ENCODE peak calls at places on chromosomes 4 and X, in nine cellular contexts. One of them, this sample, is unnamed.

GRCh38 chrX:153494541-153495361 is at the start of gene BGN:
- DNase-seq in tibial artery: peak; percentile 83
- DNase-seq in small intestine: no peak
- DNase-seq in left lung: no peak
- DNase-seq in CD8-positive, alpha-beta T cell: no peak
- DNase-seq in fibroblast of lung: peak; percentile 41
- DNase-seq in SK-N-SH: peak; percentile 68
- DNase-seq in naive thymus-derived CD4-positive, alpha-beta T cell: peak; percentile 4
- DNase-seq in IMR-90: peak; percentile 44
- DNase-seq in this sample: no peak

GRCh38 chr4:73669410-73670183 is 49.4 kb upstream of the RASSF6 start:
- DNase-seq in small intestine: no peak
- DNase-seq in fibroblast of lung: peak; percentile 37
- DNase-seq in tibial artery: no peak
- DNase-seq in SK-N-SH: no peak
- DNase-seq in CD8-positive, alpha-beta T cell: no peak
- DNase-seq in IMR-90: no peak
- DNase-seq in naive thymus-derived CD4-positive, alpha-beta T cell: no peak
- DNase-seq in left lung: no peak
- DNase-seq in this sample: no peak

GRCh38 chrX:116272328-116272727 is 101.8 kb downstream of the AGTR2 start:
- DNase-seq in fibroblast of lung: peak; percentile 88
- DNase-seq in small intestine: peak; percentile 64
- DNase-seq in SK-N-SH: no peak
- DNase-seq in tibial artery: no peak
- DNase-seq in left lung: no peak
- DNase-seq in IMR-90: peak; percentile 69
- DNase-seq in CD8-positive, alpha-beta T cell: no peak
- DNase-seq in naive thymus-derived CD4-positive, alpha-beta T cell: no peak
- DNase-seq in this sample: no peak

GRCh38 chr4:144580421-144580820 is 65.5 kb upstream of the HHIP start:
- DNase-seq in left lung: no peak
- DNase-seq in tibial artery: no peak
- DNase-seq in CD8-positive, alpha-beta T cell: no peak
- DNase-seq in fibroblast of lung: no peak
- DNase-seq in naive thymus-derived CD4-positive, alpha-beta T cell: no peak
- DNase-seq in SK-N-SH: no peak
- DNase-seq in IMR-90: no peak
- DNase-seq in small intestine: no peak
- DNase-seq in this sample: no peak

GRCh38 chrX:47566841-47567240 is 5.8 kb downstream of the ARAF start:
- DNase-seq in small intestine: no peak
- DNase-seq in CD8-positive, alpha-beta T cell: no peak
- DNase-seq in SK-N-SH: no peak
- DNase-seq in left lung: no peak
- DNase-seq in fibroblast of lung: no peak
- DNase-seq in naive thymus-derived CD4-positive, alpha-beta T cell: no peak
- DNase-seq in tibial artery: no peak
- DNase-seq in IMR-90: no peak
- DNase-seq in this sample: no peak

GRCh38 chr4:116005037-116005805 is 891.8 kb upstream of the NDST4 start:
- DNase-seq in left lung: no peak
- DNase-seq in small intestine: no peak
- DNase-seq in CD8-positive, alpha-beta T cell: no peak
- DNase-seq in tibial artery: no peak
- DNase-seq in SK-N-SH: no peak
- DNase-seq in fibroblast of lung: peak; percentile 3
- DNase-seq in naive thymus-derived CD4-positive, alpha-beta T cell: no peak
- DNase-seq in IMR-90: no peak
- DNase-seq in this sample: no peak

GRCh38 chr4:2059726-2060577 is 825 bp downstream of the NAT8L start:
- DNase-seq in CD8-positive, alpha-beta T cell: no peak
- DNase-seq in SK-N-SH: peak; percentile 82
- DNase-seq in fibroblast of lung: no peak
- DNase-seq in small intestine: no peak
- DNase-seq in left lung: peak; percentile 59
- DNase-seq in IMR-90: no peak
- DNase-seq in naive thymus-derived CD4-positive, alpha-beta T cell: no peak
- DNase-seq in tibial artery: no peak
- DNase-seq in this sample: no peak

GRCh38 chr4:126583509-126583908 is 1049.2 kb upstream of the INTU start:
- DNase-seq in naive thymus-derived CD4-positive, alpha-beta T cell: no peak
- DNase-seq in SK-N-SH: no peak
- DNase-seq in fibroblast of lung: peak; percentile 23
- DNase-seq in left lung: no peak
- DNase-seq in IMR-90: peak; percentile 26
- DNase-seq in CD8-positive, alpha-beta T cell: no peak
- DNase-seq in small intestine: no peak
- DNase-seq in tibial artery: no peak
- DNase-seq in this sample: no peak

GRCh38 chrX:19728083-19728648 is 159.2 kb downstream of the SH3KBP1 start:
- DNase-seq in left lung: no peak
- DNase-seq in small intestine: no peak
- DNase-seq in tibial artery: no peak
- DNase-seq in naive thymus-derived CD4-positive, alpha-beta T cell: no peak
- DNase-seq in IMR-90: no peak
- DNase-seq in SK-N-SH: no peak
- DNase-seq in CD8-positive, alpha-beta T cell: no peak
- DNase-seq in fibroblast of lung: no peak
- DNase-seq in this sample: no peak

GRCh38 chrX:11792461-11793421 is 34.7 kb downstream of the MSL3 start:
- DNase-seq in left lung: no peak
- DNase-seq in IMR-90: no peak
- DNase-seq in fibroblast of lung: no peak
- DNase-seq in naive thymus-derived CD4-positive, alpha-beta T cell: peak; percentile 44
- DNase-seq in small intestine: peak; percentile 0
- DNase-seq in CD8-positive, alpha-beta T cell: peak; percentile 61
- DNase-seq in tibial artery: no peak
- DNase-seq in SK-N-SH: no peak
- DNase-seq in this sample: no peak

GRCh38 chr4:110087116-110087708 is 111.2 kb downstream of the ELOVL6 start:
- DNase-seq in SK-N-SH: no peak
- DNase-seq in CD8-positive, alpha-beta T cell: no peak
- DNase-seq in fibroblast of lung: peak; percentile 84
- DNase-seq in left lung: no peak
- DNase-seq in IMR-90: peak; percentile 83
- DNase-seq in tibial artery: no peak
- DNase-seq in small intestine: peak; percentile 82
- DNase-seq in naive thymus-derived CD4-positive, alpha-beta T cell: no peak
- DNase-seq in this sample: no peak

GRCh38 chr4:150782311-150782710 is 200.4 kb downstream of the MAB21L2 start:
- DNase-seq in fibroblast of lung: peak; percentile 20
- DNase-seq in left lung: no peak
- DNase-seq in SK-N-SH: peak; percentile 10
- DNase-seq in naive thymus-derived CD4-positive, alpha-beta T cell: no peak
- DNase-seq in IMR-90: peak; percentile 7
- DNase-seq in tibial artery: no peak
- DNase-seq in CD8-positive, alpha-beta T cell: no peak
- DNase-seq in small intestine: no peak
- DNase-seq in this sample: no peak

GRCh38 chr4:112060212-112060611 is 85.0 kb upstream of the FAM241A start:
- DNase-seq in left lung: no peak
- DNase-seq in SK-N-SH: peak; percentile 13
- DNase-seq in fibroblast of lung: peak; percentile 23
- DNase-seq in IMR-90: peak; percentile 17
- DNase-seq in CD8-positive, alpha-beta T cell: no peak
- DNase-seq in small intestine: peak; percentile 24
- DNase-seq in tibial artery: no peak
- DNase-seq in naive thymus-derived CD4-positive, alpha-beta T cell: no peak
- DNase-seq in this sample: no peak

GRCh38 chr4:5753766-5754528 is 42.9 kb downstream of the EVC start:
- DNase-seq in CD8-positive, alpha-beta T cell: no peak
- DNase-seq in left lung: no peak
- DNase-seq in fibroblast of lung: peak; percentile 87
- DNase-seq in SK-N-SH: no peak
- DNase-seq in naive thymus-derived CD4-positive, alpha-beta T cell: no peak
- DNase-seq in small intestine: no peak
- DNase-seq in tibial artery: peak; percentile 65
- DNase-seq in IMR-90: peak; percentile 97
- DNase-seq in this sample: no peak

GRCh38 chr4:148447672-148448071 is 5.5 kb upstream of the NR3C2 start:
- DNase-seq in fibroblast of lung: no peak
- DNase-seq in SK-N-SH: no peak
- DNase-seq in CD8-positive, alpha-beta T cell: no peak
- DNase-seq in naive thymus-derived CD4-positive, alpha-beta T cell: peak; percentile 39
- DNase-seq in IMR-90: no peak
- DNase-seq in small intestine: no peak
- DNase-seq in left lung: no peak
- DNase-seq in tibial artery: no peak
- DNase-seq in this sample: no peak

GRCh38 chr4:54658321-54659093 is 750 bp downstream of the KIT start:
- DNase-seq in tibial artery: peak; percentile 82
- DNase-seq in naive thymus-derived CD4-positive, alpha-beta T cell: no peak
- DNase-seq in fibroblast of lung: peak; percentile 28
- DNase-seq in left lung: peak; percentile 88
- DNase-seq in CD8-positive, alpha-beta T cell: peak; percentile 52
- DNase-seq in small intestine: peak; percentile 42
- DNase-seq in SK-N-SH: peak; percentile 78
- DNase-seq in IMR-90: peak; percentile 36
- DNase-seq in this sample: no peak

GRCh38 chr4:89575840-89576239 is 261.1 kb downstream of the SNCA start:
- DNase-seq in fibroblast of lung: no peak
- DNase-seq in SK-N-SH: no peak
- DNase-seq in tibial artery: no peak
- DNase-seq in small intestine: no peak
- DNase-seq in IMR-90: no peak
- DNase-seq in naive thymus-derived CD4-positive, alpha-beta T cell: no peak
- DNase-seq in left lung: peak; percentile 30
- DNase-seq in CD8-positive, alpha-beta T cell: no peak
- DNase-seq in this sample: no peak

GRCh38 chr4:74206088-74206826 is 48.3 kb downstream of the MTHFD2L start:
- DNase-seq in small intestine: no peak
- DNase-seq in CD8-positive, alpha-beta T cell: no peak
- DNase-seq in IMR-90: peak; percentile 55
- DNase-seq in SK-N-SH: no peak
- DNase-seq in tibial artery: no peak
- DNase-seq in naive thymus-derived CD4-positive, alpha-beta T cell: no peak
- DNase-seq in left lung: no peak
- DNase-seq in fibroblast of lung: peak; percentile 42
- DNase-seq in this sample: no peak

GRCh38 chrX:12564221-12564620 is 227.0 kb upstream of the PRPS2 start:
- DNase-seq in CD8-positive, alpha-beta T cell: no peak
- DNase-seq in SK-N-SH: no peak
- DNase-seq in tibial artery: no peak
- DNase-seq in fibroblast of lung: no peak
- DNase-seq in left lung: no peak
- DNase-seq in small intestine: no peak
- DNase-seq in naive thymus-derived CD4-positive, alpha-beta T cell: no peak
- DNase-seq in IMR-90: no peak
- DNase-seq in this sample: no peak

GRCh38 chr4:49032440-49033161 is 46.5 kb downstream of the CWH43 start:
- DNase-seq in IMR-90: peak; percentile 6
- DNase-seq in naive thymus-derived CD4-positive, alpha-beta T cell: no peak
- DNase-seq in fibroblast of lung: no peak
- DNase-seq in CD8-positive, alpha-beta T cell: no peak
- DNase-seq in tibial artery: no peak
- DNase-seq in left lung: no peak
- DNase-seq in SK-N-SH: peak; percentile 27
- DNase-seq in small intestine: no peak
- DNase-seq in this sample: no peak

GRCh38 chr4:2141762-2142520 is 82.8 kb downstream of the NAT8L start:
- DNase-seq in IMR-90: no peak
- DNase-seq in CD8-positive, alpha-beta T cell: no peak
- DNase-seq in small intestine: no peak
- DNase-seq in left lung: no peak
- DNase-seq in fibroblast of lung: peak; percentile 10
- DNase-seq in SK-N-SH: no peak
- DNase-seq in naive thymus-derived CD4-positive, alpha-beta T cell: peak; percentile 16
- DNase-seq in tibial artery: no peak
- DNase-seq in this sample: no peak

GRCh38 chrX:65610040-65610439 is 57.4 kb upstream of the MSN start:
- DNase-seq in IMR-90: peak; percentile 11
- DNase-seq in naive thymus-derived CD4-positive, alpha-beta T cell: no peak
- DNase-seq in small intestine: no peak
- DNase-seq in tibial artery: no peak
- DNase-seq in left lung: no peak
- DNase-seq in CD8-positive, alpha-beta T cell: no peak
- DNase-seq in fibroblast of lung: peak; percentile 32
- DNase-seq in SK-N-SH: no peak
- DNase-seq in this sample: no peak

DNA sequence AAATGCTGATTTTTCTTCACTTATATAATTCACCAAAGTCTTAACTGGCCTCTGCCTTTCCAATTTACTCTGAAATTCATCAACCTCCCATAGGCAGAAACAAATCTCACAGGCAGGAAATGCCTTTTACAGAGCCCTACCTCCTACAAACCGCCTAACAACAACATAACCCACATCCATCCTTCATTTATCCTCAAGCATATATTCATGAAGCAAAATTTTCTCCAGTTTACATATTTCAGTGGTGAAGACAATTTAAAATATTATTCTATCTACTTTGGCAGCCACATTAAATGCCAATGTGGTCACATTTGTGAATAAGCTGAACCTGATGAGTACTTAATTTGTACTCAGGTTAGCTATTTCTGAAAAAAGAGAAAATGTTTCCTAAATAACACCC is 30.3 kb downstream of the SEPSECS start:
- DNase-seq in left lung: no peak
- DNase-seq in CD8-positive, alpha-beta T cell: no peak
- DNase-seq in fibroblast of lung: no peak
- DNase-seq in naive thymus-derived CD4-positive, alpha-beta T cell: no peak
- DNase-seq in small intestine: no peak
- DNase-seq in tibial artery: no peak
- DNase-seq in SK-N-SH: no peak
- DNase-seq in IMR-90: peak; percentile 2
- DNase-seq in this sample: no peak
- H3K4me1 ChIP-seq in left lung: no peaks in the 10 kb centered on the region
- H3K4me1 ChIP-seq in CD8-positive, alpha-beta T cell: no peaks in the 10 kb centered on the region
- H3K4me1 ChIP-seq in fibroblast of lung: no peaks in the 10 kb centered on the region
- H3K4me1 ChIP-seq in naive thymus-derived CD4-positive, alpha-beta T cell: no peaks in the 10 kb centered on the region
- H3K4me1 ChIP-seq in small intestine: no peaks in the 10 kb centered on the region
- H3K4me1 ChIP-seq in tibial artery: peaks cover 8% of the 10 kb centered on the region
- H3K4me1 ChIP-seq in SK-N-SH: no peaks in the 10 kb centered on the region
- H3K4me1 ChIP-seq in IMR-90: no peaks in the 10 kb centered on the region
- H3K4me1 ChIP-seq in this sample: no peaks in the 10 kb centered on the region

GRCh38 chr4:22486276-22486675 is 29.6 kb downstream of the ADGRA3 start:
- DNase-seq in SK-N-SH: no peak
- DNase-seq in small intestine: no peak
- DNase-seq in IMR-90: no peak
- DNase-seq in CD8-positive, alpha-beta T cell: no peak
- DNase-seq in naive thymus-derived CD4-positive, alpha-beta T cell: no peak
- DNase-seq in fibroblast of lung: no peak
- DNase-seq in tibial artery: no peak
- DNase-seq in left lung: no peak
- DNase-seq in this sample: no peak
- H3K4me1 ChIP-seq in SK-N-SH: peaks cover 24% of the 10 kb centered on the region
- H3K4me1 ChIP-seq in small intestine: peaks cover 7% of the 10 kb centered on the region
- H3K4me1 ChIP-seq in IMR-90: peaks cover 17% of the 10 kb centered on the region
- H3K4me1 ChIP-seq in CD8-positive, alpha-beta T cell: no peaks in the 10 kb centered on the region
- H3K4me1 ChIP-seq in naive thymus-derived CD4-positive, alpha-beta T cell: no peaks in the 10 kb centered on the region
- H3K4me1 ChIP-seq in fibroblast of lung: peaks cover 22% of the 10 kb centered on the region
- H3K4me1 ChIP-seq in tibial artery: no peaks in the 10 kb centered on the region
- H3K4me1 ChIP-seq in left lung: no peaks in the 10 kb centered on the region
- H3K4me1 ChIP-seq in this sample: peaks cover 18% of the 10 kb centered on the region

GRCh38 chr4:8118035-8118434 is 40.6 kb downstream of the ABLIM2 start:
- DNase-seq in IMR-90: no peak
- DNase-seq in left lung: peak; percentile 28
- DNase-seq in fibroblast of lung: no peak
- DNase-seq in small intestine: no peak
- DNase-seq in CD8-positive, alpha-beta T cell: no peak
- DNase-seq in SK-N-SH: no peak
- DNase-seq in tibial artery: no peak
- DNase-seq in naive thymus-derived CD4-positive, alpha-beta T cell: no peak
- DNase-seq in this sample: no peak
- H3K4me1 ChIP-seq in IMR-90: no peaks in the 10 kb centered on the region
- H3K4me1 ChIP-seq in left lung: no peaks in the 10 kb centered on the region
- H3K4me1 ChIP-seq in fibroblast of lung: no peaks in the 10 kb centered on the region
- H3K4me1 ChIP-seq in small intestine: no peaks in the 10 kb centered on the region
- H3K4me1 ChIP-seq in CD8-positive, alpha-beta T cell: peaks cover 23% of the 10 kb centered on the region
- H3K4me1 ChIP-seq in SK-N-SH: peaks cover 60% of the 10 kb centered on the region
- H3K4me1 ChIP-seq in tibial artery: peaks cover 5% of the 10 kb centered on the region
- H3K4me1 ChIP-seq in naive thymus-derived CD4-positive, alpha-beta T cell: peaks cover 13% of the 10 kb centered on the region
- H3K4me1 ChIP-seq in this sample: peaks cover 6% of the 10 kb centered on the region

GRCh38 chr4:184450045-184450444 is 24.3 kb downstream of the IRF2 start:
- DNase-seq in CD8-positive, alpha-beta T cell: no peak
- DNase-seq in tibial artery: no peak
- DNase-seq in fibroblast of lung: peak; percentile 87
- DNase-seq in naive thymus-derived CD4-positive, alpha-beta T cell: no peak
- DNase-seq in left lung: no peak
- DNase-seq in SK-N-SH: no peak
- DNase-seq in small intestine: no peak
- DNase-seq in IMR-90: peak; percentile 87
- DNase-seq in this sample: no peak
- H3K4me1 ChIP-seq in CD8-positive, alpha-beta T cell: peaks cover 57% of the 10 kb centered on the region
- H3K4me1 ChIP-seq in tibial artery: peaks cover 64% of the 10 kb centered on the region
- H3K4me1 ChIP-seq in fibroblast of lung: peaks cover 22% of the 10 kb centered on the region
- H3K4me1 ChIP-seq in naive thymus-derived CD4-positive, alpha-beta T cell: peaks cover 18% of the 10 kb centered on the region
- H3K4me1 ChIP-seq in left lung: peaks cover 28% of the 10 kb centered on the region
- H3K4me1 ChIP-seq in SK-N-SH: peaks cover 56% of the 10 kb centered on the region
- H3K4me1 ChIP-seq in small intestine: peaks cover 30% of the 10 kb centered on the region
- H3K4me1 ChIP-seq in IMR-90: peaks cover 21% of the 10 kb centered on the region
- H3K4me1 ChIP-seq in this sample: peaks cover 46% of the 10 kb centered on the region

This sample was measured in esophagus squamous epithelium.